ENCODE peak calls at places on chromosomes 16 and 17, in five cellular contexts. One of them, this sample, is unnamed.

GRCh38 chr16:80739523-80739922 is 64.9 kb downstream of the CDYL2 start:
- DNase-seq in stomach: no peak
- DNase-seq in progenitor cell of endocrine pancreas: no peak
- DNase-seq in left colon: no peak
- DNase-seq in putamen: peak; percentile 75
- DNase-seq in this sample: no peak

GRCh38 chr17:63142836-63143235 is 176.8 kb downstream of the TANC2 start:
- DNase-seq in stomach: no peak
- DNase-seq in progenitor cell of endocrine pancreas: no peak
- DNase-seq in left colon: no peak
- DNase-seq in putamen: no peak
- DNase-seq in this sample: no peak

GRCh38 chr16:9441021-9441420 is 349.6 kb downstream of the HAPSTR1 start:
- DNase-seq in stomach: no peak
- DNase-seq in progenitor cell of endocrine pancreas: no peak
- DNase-seq in left colon: no peak
- DNase-seq in putamen: no peak
- DNase-seq in this sample: no peak

GRCh38 chr16:77540656-77541055 is 105.8 kb upstream of the ADAMTS18 start:
- DNase-seq in stomach: no peak
- DNase-seq in progenitor cell of endocrine pancreas: no peak
- DNase-seq in left colon: no peak
- DNase-seq in putamen: no peak
- DNase-seq in this sample: no peak

GRCh38 chr16:11107781-11108465 is 148.1 kb downstream of the SOCS1 start:
- DNase-seq in stomach: no peak
- DNase-seq in progenitor cell of endocrine pancreas: no peak
- DNase-seq in left colon: no peak
- DNase-seq in putamen: no peak
- DNase-seq in this sample: no peak

GRCh38 chr17:8745586-8746500 is 1.2 kb upstream of the CCDC42 start:
- DNase-seq in stomach: peak; percentile 68
- DNase-seq in progenitor cell of endocrine pancreas: peak; percentile 82
- DNase-seq in left colon: peak; percentile 42
- DNase-seq in putamen: peak; percentile 30
- DNase-seq in this sample: peak; percentile 78

GRCh38 chr17:42167807-42168206 is 13.0 kb upstream of the RAB5C start:
- DNase-seq in stomach: no peak
- DNase-seq in progenitor cell of endocrine pancreas: no peak
- DNase-seq in left colon: no peak
- DNase-seq in putamen: no peak
- DNase-seq in this sample: no peak

GRCh38 chr17:30969989-30970680 is 704 bp upstream of the RNF135 start:
- DNase-seq in stomach: peak; percentile 26
- DNase-seq in progenitor cell of endocrine pancreas: no peak
- DNase-seq in left colon: no peak
- DNase-seq in putamen: no peak
- DNase-seq in this sample: peak; percentile 63

GRCh38 chr17:73841431-73842060 is 197.3 kb upstream of the SDK2 start:
- DNase-seq in stomach: no peak
- DNase-seq in progenitor cell of endocrine pancreas: no peak
- DNase-seq in left colon: no peak
- DNase-seq in putamen: no peak
- DNase-seq in this sample: no peak

GRCh38 chr16:77897831-77898540 is 109.6 kb downstream of the VAT1L start:
- DNase-seq in stomach: no peak
- DNase-seq in progenitor cell of endocrine pancreas: no peak
- DNase-seq in left colon: no peak
- DNase-seq in putamen: no peak
- DNase-seq in this sample: no peak

GRCh38 chr16:46830417-46830901 is 521 bp downstream of the C16orf87 start:
- DNase-seq in stomach: peak; percentile 46
- DNase-seq in progenitor cell of endocrine pancreas: no peak
- DNase-seq in left colon: no peak
- DNase-seq in putamen: no peak
- DNase-seq in this sample: peak; percentile 43

GRCh38 chr16:46582313-46582712 is 38.9 kb downstream of the SHCBP1 start:
- DNase-seq in stomach: no peak
- DNase-seq in progenitor cell of endocrine pancreas: no peak
- DNase-seq in left colon: no peak
- DNase-seq in putamen: no peak
- DNase-seq in this sample: no peak

GRCh38 chr17:17097763-17098345 is 55.6 kb downstream of the MPRIP start:
- DNase-seq in stomach: no peak
- DNase-seq in progenitor cell of endocrine pancreas: no peak
- DNase-seq in left colon: no peak
- DNase-seq in putamen: no peak
- DNase-seq in this sample: no peak

GRCh38 chr16:48918520-48919258 is 308.7 kb upstream of the N4BP1 start:
- DNase-seq in stomach: no peak
- DNase-seq in progenitor cell of endocrine pancreas: no peak
- DNase-seq in left colon: no peak
- DNase-seq in putamen: no peak
- DNase-seq in this sample: no peak

GRCh38 chr17:20091161-20092029 is 82.2 kb downstream of the SPECC1 start:
- DNase-seq in stomach: no peak
- DNase-seq in progenitor cell of endocrine pancreas: no peak
- DNase-seq in left colon: no peak
- DNase-seq in putamen: no peak
- DNase-seq in this sample: no peak

GRCh38 chr16:70252355-70252988 is 732 bp upstream of the EXOSC6 start:
- DNase-seq in stomach: no peak
- DNase-seq in progenitor cell of endocrine pancreas: no peak
- DNase-seq in left colon: no peak
- DNase-seq in putamen: no peak
- DNase-seq in this sample: no peak

GRCh38 chr17:11240841-11241610 is at the start of gene SHISA6:
- DNase-seq in stomach: no peak
- DNase-seq in progenitor cell of endocrine pancreas: peak; percentile 32
- DNase-seq in left colon: no peak
- DNase-seq in putamen: no peak
- DNase-seq in this sample: peak; percentile 30

GRCh38 chr16:17590711-17591654 is 120.2 kb upstream of the XYLT1 start:
- DNase-seq in stomach: no peak
- DNase-seq in progenitor cell of endocrine pancreas: no peak
- DNase-seq in left colon: no peak
- DNase-seq in putamen: no peak
- DNase-seq in this sample: no peak

GRCh38 chr16:28301620-28302019 is 9.3 kb downstream of the SBK1 start:
- DNase-seq in stomach: no peak
- DNase-seq in progenitor cell of endocrine pancreas: no peak
- DNase-seq in left colon: no peak
- DNase-seq in putamen: no peak
- DNase-seq in this sample: no peak

GRCh38 chr17:77842148-77842905 is 116.2 kb upstream of the TNRC6C start:
- DNase-seq in stomach: no peak
- DNase-seq in progenitor cell of endocrine pancreas: no peak
- DNase-seq in left colon: peak; percentile 70
- DNase-seq in putamen: no peak
- DNase-seq in this sample: peak; percentile 47

GRCh38 chr16:85637808-85638186 is 24.7 kb downstream of the GSE1 start:
- DNase-seq in stomach: peak; percentile 79
- DNase-seq in progenitor cell of endocrine pancreas: no peak
- DNase-seq in left colon: no peak
- DNase-seq in putamen: no peak
- DNase-seq in this sample: no peak

GRCh38 chr17:29094101-29094708 is 51.3 kb downstream of the PIPOX start:
- DNase-seq in stomach: no peak
- DNase-seq in progenitor cell of endocrine pancreas: no peak
- DNase-seq in left colon: no peak
- DNase-seq in putamen: no peak
- DNase-seq in this sample: no peak

GRCh38 chr17:21375757-21376584 is at the start of gene KCNJ12:
- DNase-seq in stomach: peak; percentile 41
- DNase-seq in progenitor cell of endocrine pancreas: no peak
- DNase-seq in left colon: no peak
- DNase-seq in putamen: peak; percentile 64
- DNase-seq in this sample: peak; percentile 53

GRCh38 chr17:75878174-75878998 is at the start of gene TRIM47:
- DNase-seq in stomach: peak; percentile 68
- DNase-seq in progenitor cell of endocrine pancreas: no peak
- DNase-seq in left colon: peak; percentile 69
- DNase-seq in putamen: peak; percentile 75
- DNase-seq in this sample: peak; percentile 67

GRCh38 chr17:36197389-36197708 is 791 bp upstream of the CCL3L1 start:
- DNase-seq in stomach: no peak
- DNase-seq in progenitor cell of endocrine pancreas: no peak
- DNase-seq in left colon: no peak
- DNase-seq in putamen: no peak
- DNase-seq in this sample: no peak

GRCh38 chr16:22614271-22614947 is 103.7 kb downstream of the NPIPB5 start:
- DNase-seq in stomach: no peak
- DNase-seq in progenitor cell of endocrine pancreas: no peak
- DNase-seq in left colon: peak; percentile 66
- DNase-seq in putamen: no peak
- DNase-seq in this sample: no peak

GRCh38 chr16:65178151-65178550 is 56.3 kb upstream of the CDH11 start:
- DNase-seq in stomach: no peak
- DNase-seq in progenitor cell of endocrine pancreas: no peak
- DNase-seq in left colon: no peak
- DNase-seq in putamen: no peak
- DNase-seq in this sample: no peak

GRCh38 chr17:17382901-17383300 is 79.7 kb downstream of the NT5M start:
- DNase-seq in stomach: no peak
- DNase-seq in progenitor cell of endocrine pancreas: no peak
- DNase-seq in left colon: no peak
- DNase-seq in putamen: no peak
- DNase-seq in this sample: no peak

GRCh38 chr17:260031-260791 is 78.8 kb upstream of the DOC2B start:
- DNase-seq in stomach: peak; percentile 19
- DNase-seq in progenitor cell of endocrine pancreas: no peak
- DNase-seq in left colon: no peak
- DNase-seq in putamen: no peak
- DNase-seq in this sample: no peak

GRCh38 chr17:65283704-65284103 is 146.5 kb downstream of the RGS9 start:
- DNase-seq in stomach: no peak
- DNase-seq in progenitor cell of endocrine pancreas: no peak
- DNase-seq in left colon: peak; percentile 82
- DNase-seq in putamen: no peak
- DNase-seq in this sample: no peak